ENCODE peak calls at places on chromosome 7, in five cellular contexts. X is MM.1S, V is thoracic aorta, E is HFF-Myc, N is breast epithelium. Q is an unnamed sample.

GRCh38 chr7:102279537-102280400 is 6.9 kb upstream of the SH2B2 start:
- DNase-seq in X (peak; percentile 71), V (no peak), E (no peak), N (no peak), Q (no peak)

GRCh38 chr7:2017914-2018785 is 214.6 kb downstream of the MAD1L1 start:
- DNase-seq in X (no peak), V (no peak), E (no peak), N (no peak), Q (no peak)

GRCh38 chr7:26950854-26951253 is 86.5 kb upstream of the SKAP2 start:
- DNase-seq in X (no peak), V (no peak), E (no peak), N (no peak), Q (no peak)

GRCh38 chr7:81903115-81903514 is 133.3 kb upstream of the HGF start:
- DNase-seq in X (no peak), V (no peak), E (no peak), N (no peak), Q (no peak)

GRCh38 chr7:111041577-111041976 is 49.4 kb upstream of the LRRN3 start:
- DNase-seq in X (no peak), V (no peak), E (no peak), N (no peak), Q (no peak)

GRCh38 chr7:87128883-87129282 is 23.4 kb upstream of the DMTF1 start:
- DNase-seq in X (no peak), V (no peak), E (no peak), N (no peak), Q (no peak)

GRCh38 chr7:138768251-138768650 is 29.5 kb upstream of the TMEM213 start:
- DNase-seq in X (no peak), V (no peak), E (no peak), N (no peak), Q (no peak)

GRCh38 chr7:101232141-101232821 is 5.3 kb downstream of the CLDN15 start:
- DNase-seq in X (no peak), V (no peak), E (no peak), N (no peak), Q (no peak)

GRCh38 chr7:27091125-27091524 is 4.7 kb downstream of the HOXA1 start:
- DNase-seq in X (no peak), V (no peak), E (no peak), N (no peak), Q (no peak)

GRCh38 chr7:49187543-49188268 is 263.4 kb downstream of the CDC14C start:
- DNase-seq in X (no peak), V (no peak), E (no peak), N (no peak), Q (no peak)

GRCh38 chr7:149718730-149719049 is 54.7 kb downstream of the ZNF467 start:
- DNase-seq in X (no peak), V (no peak), E (no peak), N (no peak), Q (no peak)

GRCh38 chr7:128848289-128849155 is 14.1 kb upstream of the ATP6V1F start:
- DNase-seq in X (no peak), V (no peak), E (no peak), N (no peak), Q (no peak)

DNA sequence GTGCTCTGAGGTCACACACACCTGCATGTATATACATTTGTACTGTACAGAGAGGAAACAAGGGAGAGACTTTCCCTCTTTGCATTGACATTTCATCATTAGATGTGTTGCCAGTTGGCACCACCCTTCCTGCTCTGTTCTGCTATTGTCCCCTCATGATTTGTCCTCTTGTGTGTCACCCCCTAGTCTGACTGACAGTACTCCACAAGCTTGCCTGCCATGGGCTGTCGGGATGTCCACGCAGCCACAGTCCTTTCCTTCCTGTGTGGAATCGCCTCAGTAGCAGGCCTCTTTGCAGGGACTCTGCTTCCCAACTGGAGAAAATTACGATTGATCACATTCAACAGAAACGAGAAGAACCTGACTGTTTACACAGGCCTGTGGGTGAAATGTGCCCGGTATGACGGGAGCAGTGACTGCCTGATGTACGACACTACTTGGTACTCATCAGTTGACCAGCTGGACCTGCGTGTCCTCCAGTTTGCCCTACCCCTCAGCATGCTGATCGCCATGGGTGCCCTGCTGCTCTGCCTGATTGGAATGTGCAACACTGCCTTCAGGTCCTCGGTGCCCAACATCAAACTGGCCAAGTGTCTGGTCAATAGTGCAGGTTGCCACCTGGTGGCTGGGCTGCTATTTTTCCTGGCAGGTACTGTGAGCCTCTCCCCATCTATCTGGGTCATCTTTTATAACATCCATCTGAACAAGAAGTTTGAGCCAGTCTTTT is 9.4 kb downstream of the CLDN12 start:
- DNase-seq in X (peak; percentile 28), V (no peak), E (no peak), N (peak; percentile 74), Q (no peak)
- TF ChIP-seq CTCF in X (peak; percentile 48), V (no peak), E (peak; percentile 6), N (peak; percentile 38), Q (no peak)

GRCh38 chr7:77696057-77696642 is at the start of gene RSBN1L:
- DNase-seq in X (peak; percentile 99), V (peak; percentile 95), E (peak; percentile 91), N (peak; percentile 98), Q (peak; percentile 93)

GRCh38 chr7:77697535-77697831 is 1.2 kb downstream of the RSBN1L start:
- DNase-seq in X (peak; percentile 36), V (no peak), E (no peak), N (no peak), Q (no peak)

GRCh38 chr7:77699056-77699455 is 2.8 kb downstream of the RSBN1L start:
- DNase-seq in X (no peak), V (no peak), E (no peak), N (no peak), Q (no peak)

GRCh38 chr7:77698042-77698625 is 1.9 kb downstream of the RSBN1L start:
- DNase-seq in X (no peak), V (no peak), E (no peak), N (no peak), Q (no peak)

DNA sequence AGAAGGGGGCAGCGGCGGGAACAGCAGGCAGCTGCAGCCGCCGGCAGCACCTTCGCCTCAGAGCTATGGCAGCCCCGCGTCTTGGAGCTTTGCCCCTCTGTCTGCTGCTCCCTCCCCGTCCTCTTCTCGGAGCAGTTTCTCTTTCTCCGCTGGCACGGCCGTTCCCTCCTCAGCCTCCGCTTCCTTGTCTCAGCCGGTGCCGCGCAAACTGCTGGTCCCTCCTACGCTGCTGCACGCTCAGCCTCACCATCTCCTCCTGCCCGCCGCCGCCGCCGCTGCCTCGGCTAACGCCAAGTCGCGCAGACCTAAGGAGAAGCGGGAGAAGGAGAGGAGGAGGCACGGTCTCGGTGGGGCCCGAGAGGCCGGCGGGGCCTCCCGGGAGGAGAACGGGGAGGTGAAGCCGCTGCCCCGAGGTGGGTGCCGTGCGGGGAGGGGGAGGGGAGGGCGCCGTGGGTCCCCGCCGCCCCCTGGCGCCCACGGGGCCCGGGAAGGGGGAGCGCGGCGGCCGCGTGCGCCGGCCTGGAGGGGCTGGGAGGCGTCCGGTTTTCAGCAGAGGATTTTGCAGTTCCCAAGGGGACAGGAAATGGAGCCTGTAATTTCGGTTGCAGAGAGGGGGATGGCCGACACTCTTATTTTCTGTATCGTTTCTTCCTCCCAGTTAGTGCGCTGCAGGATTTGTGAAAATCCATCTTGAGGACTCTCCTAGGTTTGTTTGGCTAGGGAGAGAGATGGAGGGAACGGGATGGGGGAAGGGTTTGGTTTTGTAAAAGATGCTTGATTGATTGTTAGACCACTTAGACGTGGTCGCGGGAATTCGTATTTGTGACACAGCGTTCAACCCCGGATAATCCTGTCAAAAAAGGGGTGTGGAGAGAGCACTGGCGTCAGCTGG is 630 bp downstream of the RSBN1L start:
- DNase-seq in X (peak; percentile 51), V (no peak), E (no peak), N (peak; percentile 56), Q (no peak)
- TF ChIP-seq CTCF in X (no peak), V (no peak), E (no peak), N (no peak), Q (no peak)

GRCh38 chr7:122886357-122887081 is at the start of gene CADPS2:
- DNase-seq in X (peak; percentile 98), V (peak; percentile 49), E (no peak), N (peak; percentile 87), Q (peak; percentile 62)
- TF ChIP-seq CTCF in X (no peak), V (peak; percentile 51), E (no peak), N (peak; percentile 52), Q (peak; percentile 17)

DNA sequence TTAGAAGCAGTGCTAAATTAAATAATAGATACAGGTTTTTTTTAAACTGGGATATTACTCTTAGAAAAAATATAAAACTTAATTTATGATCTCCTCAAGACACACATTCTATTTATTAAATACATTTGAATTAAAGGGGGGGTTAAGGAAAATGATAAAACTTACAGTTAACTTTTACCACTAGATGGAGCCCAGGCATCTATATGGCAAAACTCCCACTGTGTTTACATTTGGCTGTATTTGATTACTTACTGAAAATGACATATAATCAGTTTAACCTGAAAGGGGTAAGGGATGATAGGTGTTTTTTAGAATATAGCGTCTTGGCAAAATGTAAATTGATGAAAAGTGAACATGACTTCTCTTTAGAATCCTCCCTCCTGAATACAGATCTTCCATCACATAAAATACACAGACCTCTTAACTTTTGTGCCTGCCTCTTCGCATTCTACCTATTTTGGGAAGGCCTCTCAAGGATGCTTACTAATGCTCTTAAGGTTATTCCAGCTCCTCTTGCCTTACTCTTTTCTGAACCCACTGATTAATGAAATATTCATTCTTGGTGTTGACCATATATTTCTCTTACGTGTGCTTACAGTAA is 235.7 kb downstream of the AGMO start:
- DNase-seq in X (peak; percentile 39), V (no peak), E (peak; percentile 24), N (no peak), Q (no peak)
- TF ChIP-seq CTCF in X (peak; percentile 57), V (peak; percentile 21), E (peak; percentile 47), N (peak; percentile 21), Q (peak; percentile 53)

DNA sequence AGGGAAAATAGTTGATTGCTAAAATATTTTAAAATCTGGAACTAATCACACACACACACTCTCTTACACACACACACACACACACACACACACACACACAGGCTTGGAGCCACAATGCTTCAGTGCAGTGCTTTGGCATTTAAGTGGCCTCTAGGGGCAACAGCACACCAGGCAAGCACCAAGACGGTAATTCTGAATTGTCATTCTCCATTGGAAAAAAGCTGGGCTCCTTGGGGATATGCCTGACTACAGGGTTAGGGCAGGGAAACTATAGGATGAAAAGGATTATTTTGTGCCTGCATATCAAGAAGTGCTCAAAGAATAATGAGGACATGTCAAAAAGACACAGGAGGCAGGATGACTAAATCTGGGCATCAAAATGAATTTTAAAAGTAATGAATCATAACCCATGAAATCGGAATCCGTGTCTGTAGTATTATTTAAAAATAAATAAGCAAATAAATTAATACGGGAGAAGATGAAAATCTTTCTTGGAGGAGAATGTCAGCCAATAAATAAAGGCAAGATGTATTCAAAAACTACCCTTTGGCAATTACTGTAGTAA is 30.4 kb upstream of the DDC start:
- DNase-seq in X (peak; percentile 60), V (no peak), E (peak; percentile 37), N (no peak), Q (peak; percentile 45)
- TF ChIP-seq CTCF in X (peak; percentile 55), V (peak; percentile 54), E (peak; percentile 53), N (peak; percentile 40), Q (peak; percentile 67)